ENCODE peak calls at places on chromosomes 4 and X, in seven cellular contexts. D is heart left ventricle; V is CD8-positive, alpha-beta memory T cell; X is cardiac muscle cell; R is uterus; L is hepatocyte; F is lung. K is an unnamed sample. For H3K27me3, H3K4me1 and H3K36me3, the result is how much of the 10 kb centered on the place peaks cover.

GRCh38 chr4:37689353-37689752 is 3.2 kb upstream of the RELL1 start:
- DNase-seq in V (no peak), F (no peak), R (no peak), X (peak), L (no peak), D (no peak), K (no peak)

GRCh38 chr4:84878541-84878940 is 87.9 kb downstream of the WDFY3 start:
- DNase-seq in R (no peak), V (no peak), X (no peak), D (no peak), L (no peak), F (no peak), K (no peak)

GRCh38 chr4:92234393-92235176 is 69.2 kb upstream of the GRID2 start:
- DNase-seq in X (peak), R (no peak), F (no peak), D (no peak), V (no peak), L (peak), K (no peak)

GRCh38 chrX:9352683-9353430 is 112.0 kb upstream of the TBL1X start:
- DNase-seq in L (no peak), F (peak), V (peak), D (peak), X (peak), R (no peak), K (peak)

GRCh38 chrX:7147431-7147977 is at the start of gene STS:
- DNase-seq in R (peak), V (no peak), X (peak), F (peak), L (peak), D (peak), K (no peak)

GRCh38 chrX:51614353-51614752 is 4.4 kb downstream of the CENPVL3 start:
- DNase-seq in V (no peak), F (no peak), R (no peak), X (peak), D (no peak), L (peak), K (peak)

GRCh38 chr4:15649914-15650545 is 5.1 kb downstream of the FBXL5 start:
- DNase-seq in F (peak), V (peak), D (no peak), L (peak), R (no peak), X (peak), K (peak)

GRCh38 chr4:63106600-63106999 is 1302.7 kb downstream of the TECRL start:
- DNase-seq in X (no peak), L (no peak), D (no peak), F (no peak), R (no peak), V (no peak), K (no peak)

GRCh38 chr4:8260656-8261111 is 8.9 kb upstream of the HTRA3 start:
- DNase-seq in X (peak), F (no peak), V (no peak), D (no peak), R (peak), L (peak), K (no peak)

GRCh38 chr4:53788011-53788410 is 196.7 kb upstream of the LNX1 start:
- DNase-seq in D (no peak), F (no peak), R (no peak), L (no peak), V (no peak), X (no peak), K (no peak)

GRCh38 chr4:53786632-53787031 is 195.3 kb upstream of the LNX1 start:
- DNase-seq in L (no peak), X (peak), R (peak), D (peak), V (no peak), F (no peak), K (no peak)

GRCh38 chr4:53785996-53786395 is 194.7 kb upstream of the LNX1 start:
- DNase-seq in X (no peak), R (no peak), V (no peak), D (no peak), L (no peak), F (no peak), K (no peak)

DNA sequence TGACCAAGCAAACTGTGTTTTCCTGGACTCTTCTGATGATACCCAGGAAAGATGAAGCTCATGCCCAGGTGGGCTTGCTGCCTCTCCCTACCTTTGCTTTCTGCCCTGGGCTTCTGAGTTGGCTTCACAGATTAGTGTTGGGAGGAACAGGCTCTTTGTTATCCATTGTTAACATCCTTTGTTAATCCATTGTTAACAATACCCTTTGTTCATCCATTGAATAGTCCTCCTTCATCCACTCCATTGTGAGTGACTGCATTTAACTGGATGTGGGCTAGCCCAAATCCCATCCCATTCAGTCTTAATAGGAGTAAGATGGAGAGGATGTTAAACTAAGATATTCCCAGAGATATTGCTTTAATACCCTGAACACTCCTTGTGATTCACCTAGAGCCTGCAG is 199.0 kb upstream of the LNX1 start:
- DNase-seq in V (no peak), X (no peak), R (no peak), F (no peak), D (no peak), L (no peak), K (no peak)
- H3K27me3 ChIP-seq in V (under half), X (under half), R (under half), F (under half), D (under half), L (under half), K (under half)

GRCh38 chr4:79663865-79664264 is 255.8 kb upstream of the GK2 start:
- DNase-seq in F (no peak), L (no peak), R (no peak), X (no peak), V (no peak), D (no peak), K (no peak)

GRCh38 chr4:79663157-79663556 is 255.1 kb upstream of the GK2 start:
- DNase-seq in V (no peak), F (no peak), L (no peak), D (no peak), X (no peak), R (no peak), K (no peak)

GRCh38 chr4:79661196-79661595 is 253.2 kb upstream of the GK2 start:
- DNase-seq in D (no peak), F (no peak), L (no peak), X (no peak), V (no peak), R (no peak), K (no peak)

GRCh38 chr4:79662651-79663050 is 254.6 kb upstream of the GK2 start:
- DNase-seq in V (no peak), F (no peak), L (no peak), X (no peak), D (no peak), R (no peak), K (no peak)

GRCh38 chr4:79666875-79667274 is 258.8 kb upstream of the GK2 start:
- DNase-seq in L (no peak), F (no peak), D (no peak), X (no peak), V (no peak), R (no peak), K (no peak)
- H3K4me1 ChIP-seq in L (under half), F (under half), D (under half), X (under half), V (under half), R (under half), K (under half)

GRCh38 chr4:153399358-153399757 is 54.9 kb downstream of the MND1 start:
- DNase-seq in R (no peak), F (no peak), V (no peak), X (no peak), L (no peak), D (no peak), K (no peak)

GRCh38 chr4:153398713-153399112 is 54.2 kb downstream of the MND1 start:
- DNase-seq in F (no peak), V (no peak), D (no peak), X (no peak), R (no peak), L (peak), K (no peak)

GRCh38 chr4:153393397-153393796 is 48.9 kb downstream of the MND1 start:
- DNase-seq in V (no peak), L (peak), D (no peak), F (peak), R (peak), X (peak), K (no peak)

DNA sequence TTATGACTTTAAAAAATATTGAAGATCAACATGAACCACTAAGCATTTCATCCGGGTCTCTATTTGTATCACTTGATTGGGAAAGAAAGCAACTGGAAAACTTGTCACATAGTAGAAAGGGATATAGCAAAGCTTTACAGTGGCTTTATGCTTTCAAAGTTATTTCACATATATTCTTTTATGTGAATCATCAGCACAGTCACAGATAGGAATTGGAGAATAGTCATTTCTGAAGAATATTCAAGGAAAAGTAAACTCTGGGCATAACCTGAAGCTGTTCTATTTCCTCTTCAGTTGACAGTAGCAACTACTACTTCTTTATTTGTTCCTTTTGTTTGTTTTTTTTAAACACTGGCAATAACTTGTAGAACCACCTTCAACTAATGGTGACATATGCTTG is 50.5 kb downstream of the MND1 start:
- DNase-seq in V (no peak), L (no peak), R (no peak), F (no peak), X (no peak), D (no peak), K (no peak)
- H3K36me3 ChIP-seq in V (under half), L (under half), R (under half), F (under half), X (under half), D (under half), K (under half)

GRCh38 chr4:110614173-110614948 is 8.5 kb downstream of the PITX2 start:
- DNase-seq in R (no peak), F (no peak), D (no peak), X (no peak), L (no peak), V (no peak), K (no peak)

GRCh38 chr4:110616162-110617062 is 6.5 kb downstream of the PITX2 start:
- DNase-seq in X (no peak), D (no peak), F (no peak), R (no peak), V (no peak), L (no peak), K (no peak)

GRCh38 chr4:110613710-110614109 is 9.2 kb downstream of the PITX2 start:
- DNase-seq in V (no peak), R (no peak), X (no peak), L (no peak), D (no peak), F (no peak), K (no peak)

GRCh38 chr4:110615366-110616161 is 7.3 kb downstream of the PITX2 start:
- DNase-seq in F (no peak), V (no peak), D (no peak), X (no peak), R (no peak), L (peak), K (no peak)

GRCh38 chr4:110614981-110615365 is 7.9 kb downstream of the PITX2 start:
- DNase-seq in X (no peak), L (no peak), R (no peak), F (no peak), V (no peak), D (no peak), K (no peak)
- H3K27me3 ChIP-seq in X (half or more), L (under half), R (under half), F (under half), V (half or more), D (half or more), K (half or more)

DNA sequence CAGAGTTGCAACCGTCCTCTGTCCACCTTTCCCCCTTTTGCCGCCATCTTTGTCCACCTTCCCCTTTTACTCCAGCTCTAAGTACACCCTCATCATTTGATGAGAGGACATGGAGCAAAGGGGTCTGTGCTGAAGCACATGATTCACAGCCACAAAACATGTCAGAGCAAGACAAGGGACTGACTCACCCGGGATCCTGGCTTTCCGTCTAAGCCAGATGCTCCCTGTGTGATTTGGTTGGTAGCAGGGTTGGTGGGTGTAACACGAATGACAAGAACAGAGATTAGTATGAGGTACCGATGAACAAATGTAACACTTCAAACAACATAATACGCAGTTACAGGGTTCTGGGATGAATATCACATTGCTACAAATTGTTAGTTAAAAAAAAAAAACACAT is 71.3 kb upstream of the ETNPPL start:
- DNase-seq in F (no peak), D (no peak), V (no peak), R (no peak), X (peak), L (no peak), K (no peak)
- H3K4me1 ChIP-seq in F (under half), D (under half), V (under half), R (under half), X (under half), L (under half), K (under half)

GRCh38 chr4:169530048-169530447 is 82.3 kb downstream of the NEK1 start:
- DNase-seq in D (no peak), R (no peak), F (no peak), V (no peak), L (no peak), X (no peak), K (no peak)
- H3K36me3 ChIP-seq in D (under half), R (under half), F (under half), V (under half), L (under half), X (under half), K (under half)

GRCh38 chr4:828641-829271 is 2.8 kb upstream of the CPLX1 start:
- DNase-seq in R (no peak), L (no peak), X (peak), V (no peak), D (peak), F (no peak), K (no peak)

GRCh38 chr4:827209-828081 is 1.5 kb upstream of the CPLX1 start:
- DNase-seq in R (no peak), V (no peak), D (no peak), F (no peak), L (no peak), X (no peak), K (no peak)

GRCh38 chr4:829761-830655 is 4.1 kb upstream of the CPLX1 start:
- DNase-seq in V (no peak), R (no peak), L (no peak), F (no peak), D (no peak), X (no peak), K (no peak)

GRCh38 chr4:830776-831482 is 5.0 kb upstream of the CPLX1 start:
- DNase-seq in V (no peak), F (no peak), D (peak), R (no peak), X (no peak), L (no peak), K (no peak)

GRCh38 chr4:829291-829690 is 3.4 kb upstream of the CPLX1 start:
- DNase-seq in R (no peak), L (no peak), V (no peak), X (no peak), D (no peak), F (no peak), K (no peak)
- H3K27me3 ChIP-seq in R (under half), L (under half), V (under half), X (under half), D (under half), F (under half), K (under half)

GRCh38 chr4:1872918-1873269 is 1.7 kb downstream of the NSD2 start:
- DNase-seq in R (no peak), F (no peak), X (peak), D (no peak), V (no peak), L (no peak), K (no peak)
- H3K4me1 ChIP-seq in R (under half), F (under half), X (under half), D (under half), V (under half), L (under half), K (under half)

GRCh38 chr4:17494833-17495232 is 17.1 kb downstream of the QDPR start:
- DNase-seq in F (no peak), L (no peak), X (no peak), D (no peak), V (no peak), R (no peak), K (no peak)

GRCh38 chr4:17492876-17493275 is 19.0 kb downstream of the QDPR start:
- DNase-seq in V (no peak), R (no peak), L (no peak), F (no peak), X (no peak), D (no peak), K (no peak)

GRCh38 chr4:17492058-17492741 is 19.7 kb downstream of the QDPR start:
- DNase-seq in R (peak), V (no peak), X (peak), L (no peak), D (no peak), F (no peak), K (no peak)

GRCh38 chr4:17494258-17494657 is 17.6 kb downstream of the QDPR start:
- DNase-seq in L (peak), F (no peak), D (no peak), X (peak), V (no peak), R (peak), K (no peak)

DNA sequence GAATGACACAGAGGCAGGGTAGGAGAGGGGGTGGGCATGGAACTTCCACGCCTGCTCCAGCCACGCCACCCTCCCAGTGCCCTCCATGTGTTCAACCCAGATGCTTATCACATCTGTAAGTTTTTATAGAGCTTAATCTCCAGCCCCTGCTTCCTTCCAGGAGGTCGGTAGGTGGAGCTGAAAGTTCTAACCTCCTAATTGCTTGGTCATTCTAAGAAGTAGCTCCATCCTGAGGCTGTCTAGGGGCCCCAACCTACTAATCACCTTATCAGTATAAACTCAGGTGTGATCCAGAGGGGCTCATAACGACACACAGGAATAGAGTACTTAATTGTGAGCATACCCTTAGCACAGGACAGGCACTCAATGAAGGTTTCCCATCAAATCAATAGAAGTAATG is 18.3 kb downstream of the QDPR start:
- DNase-seq in D (no peak), X (no peak), V (no peak), R (no peak), F (no peak), L (no peak), K (no peak)
- H3K36me3 ChIP-seq in D (under half), X (under half), V (under half), R (under half), F (under half), L (under half), K (under half)

K was measured in CD4-positive, alpha-beta memory T cell.